ENCODE peak calls at places on chromosomes 7 and 10, in seven cellular contexts. J is neural crest cell, Q is lower lobe of right lung, S is GM20000, R is Calu3, Z is AG04449, Y is psoas muscle. H is an unnamed sample.

GRCh38 chr7:77657427-77658331 is 38.6 kb upstream of the RSBN1L start:
- DNase-seq in J (no peak), Q (no peak), S (peak; percentile 39), R (peak; percentile 21), Z (peak; percentile 16), Y (no peak), H (peak; percentile 73)

GRCh38 chr7:135274495-135275268 is 41.0 kb downstream of the STRA8 start:
- DNase-seq in J (peak; percentile 86), Q (no peak), S (peak; percentile 80), R (peak; percentile 83), Z (peak; percentile 9), Y (peak; percentile 47), H (peak; percentile 87)

GRCh38 chr7:79051915-79052314 is 401.6 kb downstream of the MAGI2 start:
- DNase-seq in J (no peak), Q (no peak), S (no peak), R (no peak), Z (no peak), Y (no peak), H (peak; percentile 8)

GRCh38 chr7:147829021-147829420 is 761.5 kb upstream of the C7orf33 start:
- DNase-seq in J (no peak), Q (no peak), S (no peak), R (no peak), Z (no peak), Y (no peak), H (no peak)

GRCh38 chr10:13414855-13415254 is 66.8 kb upstream of the SEPHS1 start:
- DNase-seq in J (peak; percentile 10), Q (no peak), S (no peak), R (peak; percentile 54), Z (no peak), Y (no peak), H (peak; percentile 45)

GRCh38 chr10:96470108-96470743 is 43.5 kb downstream of the TLL2 start:
- DNase-seq in J (peak; percentile 45), Q (no peak), S (peak; percentile 71), R (peak; percentile 51), Z (no peak), Y (no peak), H (peak; percentile 75)

GRCh38 chr10:49744924-49745605 is 17.1 kb downstream of the OGDHL start:
- DNase-seq in J (no peak), Q (no peak), S (no peak), R (no peak), Z (no peak), Y (no peak), H (no peak)

GRCh38 chr7:28804157-28804556 is 154.0 kb downstream of the TRIL start:
- DNase-seq in J (no peak), Q (no peak), S (no peak), R (no peak), Z (no peak), Y (no peak), H (no peak)

GRCh38 chr10:132931258-132931657 is 11.1 kb downstream of the CFAP46 start:
- DNase-seq in J (no peak), Q (no peak), S (peak; percentile 28), R (no peak), Z (no peak), Y (no peak), H (no peak)

GRCh38 chr7:30113144-30113543 is 21.6 kb upstream of the MTURN start:
- DNase-seq in J (no peak), Q (no peak), S (no peak), R (no peak), Z (no peak), Y (no peak), H (no peak)

GRCh38 chr10:385571-386300 is 250.5 kb downstream of the ZMYND11 start:
- DNase-seq in J (no peak), Q (no peak), S (no peak), R (no peak), Z (no peak), Y (no peak), H (no peak)

GRCh38 chr7:96219382-96220130 is 102.3 kb downstream of the SLC25A13 start:
- DNase-seq in J (no peak), Q (no peak), S (no peak), R (no peak), Z (no peak), Y (no peak), H (no peak)

GRCh38 chr7:94654764-94655561 is 970 bp downstream of the SGCE start:
- DNase-seq in J (peak; percentile 26), Q (no peak), S (no peak), R (peak; percentile 9), Z (no peak), Y (no peak), H (peak; percentile 58)

GRCh38 chr7:110693348-110693747 is 397.6 kb upstream of the LRRN3 start:
- DNase-seq in J (no peak), Q (no peak), S (no peak), R (no peak), Z (no peak), Y (no peak), H (no peak)

GRCh38 chr7:145020454-145020853 is 184.6 kb upstream of the TPK1 start:
- DNase-seq in J (no peak), Q (no peak), S (no peak), R (no peak), Z (no peak), Y (no peak), H (no peak)

GRCh38 chr7:7474436-7474835 is 61.2 kb downstream of the COL28A1 start:
- DNase-seq in J (no peak), Q (no peak), S (no peak), R (no peak), Z (no peak), Y (no peak), H (no peak)

DNA sequence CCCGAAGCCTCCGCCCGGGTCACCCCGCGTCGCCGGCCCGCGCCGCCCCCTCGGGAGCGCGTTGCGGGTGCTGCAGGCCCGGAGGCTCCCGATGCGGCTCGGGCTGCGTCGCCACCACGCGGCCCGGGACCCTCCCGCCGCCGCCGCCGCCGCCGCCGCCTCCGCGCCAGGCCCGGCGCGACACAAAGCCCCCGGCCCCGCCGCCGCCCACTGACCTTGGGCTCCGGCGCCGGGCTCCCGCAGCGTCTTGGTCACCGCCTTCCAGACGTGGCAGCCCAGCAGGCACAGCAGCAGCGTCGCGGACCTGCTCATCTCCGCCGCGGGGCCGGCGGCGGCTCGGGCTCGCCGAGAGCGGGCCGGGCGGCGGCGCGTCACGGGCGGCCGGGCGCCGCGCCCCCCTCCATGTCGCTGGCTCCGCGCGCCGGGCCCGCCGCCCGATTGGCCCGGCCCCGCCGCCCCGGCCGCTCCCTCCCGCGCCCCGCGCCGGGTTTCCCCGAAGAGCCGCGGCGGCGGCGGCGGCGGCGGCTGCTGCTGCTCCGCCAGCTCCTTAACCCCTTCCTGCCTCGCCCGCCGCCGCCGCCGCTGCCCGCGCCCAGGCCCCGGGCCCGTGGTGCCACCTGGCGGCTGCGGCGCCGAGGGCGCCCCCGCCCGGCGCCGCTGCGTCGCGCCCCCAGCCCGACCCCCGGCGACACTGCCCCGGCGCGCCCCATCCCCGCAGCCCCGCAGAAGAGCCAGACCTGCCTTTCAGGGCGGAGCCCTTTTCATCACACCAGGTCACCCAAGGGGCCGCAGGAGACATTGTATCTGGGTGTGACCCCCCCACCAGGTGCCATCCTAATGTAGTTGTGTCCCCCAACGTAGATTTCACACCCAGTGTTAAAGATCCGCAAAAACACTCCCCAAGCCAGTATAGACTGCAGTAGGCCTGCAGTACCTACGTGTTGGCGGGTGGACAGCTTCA is at the start of gene FAM171A1:
- DNase-seq in J (peak; percentile 55), Q (peak; percentile 59), S (peak; percentile 83), R (peak; percentile 53), Z (no peak), Y (peak; percentile 53), H (peak; percentile 43)
- TF ChIP-seq CTCF in J (peak; percentile 38), Q (no peak), S (peak; percentile 21), R (no peak), Z (no peak), Y (peak; percentile 32), H (no peak)

GRCh38 chr7:31935671-31936070 is 134.5 kb downstream of the PDE1C start:
- DNase-seq in J (no peak), Q (no peak), S (no peak), R (no peak), Z (no peak), Y (no peak), H (no peak)

GRCh38 chr7:31937982-31938381 is 132.2 kb downstream of the PDE1C start:
- DNase-seq in J (no peak), Q (no peak), S (no peak), R (no peak), Z (no peak), Y (no peak), H (no peak)

GRCh38 chr7:31939076-31939475 is 131.1 kb downstream of the PDE1C start:
- DNase-seq in J (no peak), Q (no peak), S (no peak), R (no peak), Z (no peak), Y (no peak), H (no peak)

GRCh38 chr7:31940167-31940566 is 130.0 kb downstream of the PDE1C start:
- DNase-seq in J (no peak), Q (no peak), S (no peak), R (no peak), Z (no peak), Y (no peak), H (no peak)

GRCh38 chr7:31938650-31939049 is 131.6 kb downstream of the PDE1C start:
- DNase-seq in J (no peak), Q (no peak), S (no peak), R (peak; percentile 80), Z (no peak), Y (no peak), H (no peak)
- TF ChIP-seq CTCF in J (peak; percentile 48), Q (no peak), S (no peak), R (peak; percentile 78), Z (no peak), Y (no peak), H (peak; percentile 14)

GRCh38 chr7:73870041-73870492 is 9.1 kb downstream of the TMEM270 start:
- DNase-seq in J (no peak), Q (no peak), S (no peak), R (no peak), Z (no peak), Y (no peak), H (no peak)
- TF ChIP-seq CTCF in J (no peak), Q (no peak), S (no peak), R (no peak), Z (no peak), Y (no peak), H (no peak)

GRCh38 chr7:4959881-4960280 is 894 bp upstream of the MMD2 start:
- DNase-seq in J (no peak), Q (no peak), S (peak; percentile 43), R (no peak), Z (no peak), Y (no peak), H (no peak)

GRCh38 chr7:4958477-4959301 is at the start of gene MMD2:
- DNase-seq in J (no peak), Q (no peak), S (peak; percentile 24), R (no peak), Z (no peak), Y (no peak), H (no peak)

GRCh38 chr7:4957847-4958476 is 1.0 kb downstream of the MMD2 start:
- DNase-seq in J (no peak), Q (peak; percentile 8), S (peak; percentile 42), R (no peak), Z (no peak), Y (no peak), H (no peak)

GRCh38 chr7:4959356-4959755 is 369 bp upstream of the MMD2 start:
- DNase-seq in J (no peak), Q (no peak), S (peak; percentile 18), R (no peak), Z (no peak), Y (no peak), H (no peak)

DNA sequence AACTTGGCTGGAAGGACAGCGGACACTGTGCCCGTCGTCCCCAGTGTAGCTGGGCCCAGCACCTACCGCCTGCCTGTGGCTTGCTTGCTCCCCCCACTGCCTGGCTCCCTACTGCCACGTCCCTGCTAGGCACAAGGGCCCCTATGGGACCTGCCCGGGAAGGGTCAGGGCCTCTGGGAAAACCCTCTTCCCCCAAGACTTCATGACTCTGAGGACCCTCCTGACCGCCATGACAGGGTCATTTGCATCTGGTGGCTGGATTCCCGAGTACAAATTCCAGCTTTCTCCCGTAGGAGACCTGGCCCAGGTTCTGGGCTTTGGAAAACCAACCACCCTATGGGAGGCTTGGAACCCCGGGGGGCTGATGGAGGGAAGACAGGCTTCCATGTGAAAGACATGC is 1.4 kb upstream of the MMD2 start:
- DNase-seq in J (no peak), Q (no peak), S (peak; percentile 28), R (peak; percentile 37), Z (no peak), Y (no peak), H (no peak)
- TF ChIP-seq CTCF in J (no peak), Q (no peak), S (no peak), R (peak; percentile 15), Z (no peak), Y (no peak), H (peak; percentile 12)

H was measured in choroid plexus epithelial cell.